ENCODE peak calls at places on chromosome 14, in six cellular contexts. K is IMR-90, S is A549, V is K562, H is H1, X is SK-N-SH. F is an unnamed sample.

GRCh38 chr14:32510815-32511214 is 181.7 kb downstream of the AKAP6 start:
- DNase-seq in X (no peak), V (no peak), S (no peak), K (no peak), H (no peak), F (no peak)

GRCh38 chr14:99899578-99900178 is 106.5 kb downstream of the EML1 start:
- DNase-seq in X (peak; percentile 28), H (no peak), V (peak; percentile 9), S (peak; percentile 15), K (peak; percentile 47), F (no peak)

GRCh38 chr14:71060795-71061455 is 153.7 kb downstream of the PCNX1 start:
- DNase-seq in V (no peak), H (no peak), X (no peak), S (no peak), K (peak; percentile 44), F (no peak)

GRCh38 chr14:27075503-27075902 is 477.7 kb upstream of the NOVA1 start:
- DNase-seq in H (no peak), S (no peak), V (no peak), K (no peak), X (no peak), F (no peak)

GRCh38 chr14:101017806-101018560 is 114.5 kb upstream of the RTL1 start:
- DNase-seq in H (peak; percentile 17), X (no peak), S (no peak), K (no peak), V (no peak), F (no peak)

GRCh38 chr14:23127861-23128260 is 8.8 kb upstream of the CEBPE start:
- DNase-seq in V (no peak), K (no peak), S (no peak), X (no peak), H (no peak), F (no peak)

GRCh38 chr14:102140027-102140749 is 491 bp downstream of the WDR20 start:
- DNase-seq in X (peak; percentile 48), H (peak; percentile 52), K (no peak), V (no peak), S (peak; percentile 16), F (no peak)

GRCh38 chr14:35215110-35215872 is 76.9 kb upstream of the PSMA6 start:
- DNase-seq in H (no peak), V (peak; percentile 24), K (peak; percentile 80), S (peak; percentile 69), X (no peak), F (no peak)

GRCh38 chr14:73235531-73236155 is 1.7 kb upstream of the PAPLN start:
- DNase-seq in K (no peak), V (no peak), X (no peak), S (no peak), H (peak; percentile 70), F (no peak)

GRCh38 chr14:53539489-53540126 is 386.5 kb upstream of the DDHD1 start:
- DNase-seq in S (peak; percentile 86), K (peak; percentile 83), V (peak; percentile 33), X (peak; percentile 39), H (peak; percentile 91), F (peak; percentile 41)

GRCh38 chr14:26841361-26841760 is 243.5 kb upstream of the NOVA1 start:
- DNase-seq in V (no peak), X (no peak), S (no peak), K (no peak), H (no peak), F (no peak)

GRCh38 chr14:66228267-66228970 is 257.8 kb upstream of the CCDC196 start:
- DNase-seq in H (no peak), S (peak; percentile 6), X (no peak), K (no peak), V (peak; percentile 1), F (no peak)

GRCh38 chr14:87990687-87991086 is 2.3 kb downstream of the GALC start:
- DNase-seq in K (no peak), X (no peak), V (no peak), S (no peak), H (no peak), F (no peak)
- H3K9me3 ChIP-seq in K (no peaks in the 10 kb centered on the region), X (no peaks in the 10 kb centered on the region), V (no peaks in the 10 kb centered on the region), S (no peaks in the 10 kb centered on the region), H (no peaks in the 10 kb centered on the region), F (no peaks in the 10 kb centered on the region)

GRCh38 chr14:105159344-105159743 is 9.2 kb downstream of the JAG2 start:
- DNase-seq in K (no peak), X (no peak), H (no peak), V (no peak), S (no peak), F (no peak)
- TF ChIP-seq USF2 in K (no peak), X (no peak), H (no peak), V (no peak), S (no peak), F (no peak)

GRCh38 chr14:49984419-49984818 is 91.5 kb downstream of the ARF6 start:
- DNase-seq in V (no peak), S (no peak), H (no peak), K (peak; percentile 83), X (no peak), F (no peak)
- H3K9me3 ChIP-seq in V (no peaks in the 10 kb centered on the region), S (no peaks in the 10 kb centered on the region), H (no peaks in the 10 kb centered on the region), K (no peaks in the 10 kb centered on the region), X (no peaks in the 10 kb centered on the region), F (no peaks in the 10 kb centered on the region)

DNA sequence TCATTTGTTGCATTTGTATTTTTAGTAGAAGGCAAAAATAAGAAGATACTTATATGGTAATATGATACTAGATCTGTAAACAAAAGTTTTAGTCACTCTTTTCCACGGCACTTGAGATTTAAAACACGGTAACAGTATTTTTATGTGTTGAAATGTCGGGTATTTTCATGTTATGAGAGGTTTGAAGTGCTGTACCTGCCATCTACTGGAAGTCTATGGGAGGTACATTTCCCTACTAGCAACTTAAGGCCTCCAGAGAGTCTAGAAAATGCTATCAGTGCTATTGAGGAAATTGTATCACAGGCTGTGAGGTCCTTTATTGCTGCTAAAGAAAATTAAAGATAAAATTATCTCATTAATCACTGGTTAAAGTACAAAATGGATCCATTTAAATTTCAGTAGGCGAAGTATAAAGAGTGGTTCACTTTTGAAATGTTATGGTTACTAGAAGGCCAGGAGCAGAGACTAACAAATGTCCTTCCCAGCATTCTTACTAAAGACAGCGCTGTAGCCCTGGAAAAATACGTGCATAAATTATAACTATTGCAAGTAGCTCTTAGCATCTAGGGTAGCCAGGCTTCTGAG is 77.6 kb upstream of the PRKD1 start:
- DNase-seq in X (peak; percentile 19), V (peak; percentile 24), K (peak; percentile 89), S (peak; percentile 64), H (no peak), F (no peak)
- TF ChIP-seq USF2 in X (no peak), V (no peak), K (no peak), S (no peak), H (no peak), F (no peak)

GRCh38 chr14:105879867-105880561 is 353.6 kb downstream of the TMEM121 start:
- DNase-seq in S (no peak), H (no peak), V (no peak), X (peak; percentile 88), K (no peak), F (no peak)

GRCh38 chr14:105878554-105878953 is 352.2 kb downstream of the TMEM121 start:
- DNase-seq in H (no peak), V (no peak), S (no peak), X (no peak), K (no peak), F (no peak)

GRCh38 chr14:105880616-105881015 is 354.2 kb downstream of the TMEM121 start:
- DNase-seq in H (no peak), X (no peak), S (no peak), V (no peak), K (no peak), F (no peak)

GRCh38 chr14:105878125-105878524 is 351.7 kb downstream of the TMEM121 start:
- DNase-seq in S (no peak), K (no peak), X (no peak), H (no peak), V (no peak), F (no peak)

DNA sequence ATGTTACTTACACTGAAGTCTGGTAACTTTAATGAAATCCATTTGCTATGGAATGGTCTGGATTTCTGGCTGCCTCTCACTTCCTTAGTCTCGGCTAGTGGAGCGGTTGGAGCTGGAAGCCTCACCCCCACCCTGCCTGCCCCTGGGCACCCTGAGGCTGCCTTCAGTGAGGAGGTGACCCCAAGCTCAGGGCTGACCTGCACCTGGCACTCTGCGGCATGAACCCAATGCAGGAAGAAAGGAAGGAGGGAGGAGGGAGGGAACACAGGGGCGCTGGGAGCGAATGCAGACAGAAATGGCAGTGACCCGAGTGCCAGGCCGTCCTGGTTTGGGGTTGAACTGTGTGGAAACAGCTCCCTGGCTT is 353.1 kb downstream of the TMEM121 start:
- DNase-seq in X (no peak), K (no peak), V (no peak), S (no peak), H (no peak), F (no peak)
- H3K9me3 ChIP-seq in X (no peaks in the 10 kb centered on the region), K (peaks cover 42% of the 10 kb centered on the region), V (no peaks in the 10 kb centered on the region), S (no peaks in the 10 kb centered on the region), H (peaks cover 51% of the 10 kb centered on the region), F (no peaks in the 10 kb centered on the region)

GRCh38 chr14:52042371-52043037 is 26.4 kb downstream of the NID2 start:
- DNase-seq in V (no peak), S (no peak), H (no peak), K (no peak), X (no peak), F (no peak)
- TF ChIP-seq USF2 in V (no peak), S (no peak), H (no peak), K (no peak), X (no peak), F (no peak)

GRCh38 chr14:105910426-105910825 is 384.0 kb downstream of the TMEM121 start:
- DNase-seq in X (no peak), V (no peak), K (no peak), H (no peak), S (no peak), F (no peak)
- H3K9me3 ChIP-seq in X (no peaks in the 10 kb centered on the region), V (no peaks in the 10 kb centered on the region), K (peaks cover 35% of the 10 kb centered on the region), H (peaks cover 56% of the 10 kb centered on the region), S (no peaks in the 10 kb centered on the region), F (no peaks in the 10 kb centered on the region)

DNA sequence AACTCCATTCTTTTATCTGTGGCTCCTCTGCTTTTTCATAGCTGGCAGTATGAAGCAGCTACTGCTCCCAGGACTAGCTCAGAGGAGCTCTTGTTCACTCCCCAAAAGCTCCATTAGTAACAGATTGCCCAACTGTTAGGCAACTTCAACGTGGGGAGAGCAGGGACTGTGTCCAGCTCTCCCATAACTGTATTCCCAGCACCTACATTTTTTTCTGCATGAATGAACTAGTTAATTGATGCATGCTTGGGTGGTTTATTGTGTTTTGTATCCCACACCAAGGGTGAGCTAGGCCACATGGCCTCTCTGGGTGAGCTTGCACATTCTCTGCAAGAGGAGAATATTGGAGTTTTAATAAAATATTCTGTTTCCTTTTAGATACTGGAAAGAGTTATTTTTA is 15.2 kb downstream of the STON2 start:
- DNase-seq in V (no peak), K (no peak), H (no peak), S (no peak), X (no peak), F (no peak)
- TF ChIP-seq USF2 in V (no peak), K (no peak), H (no peak), S (no peak), X (no peak), F (no peak)

GRCh38 chr14:46290706-46291105 is 360.9 kb downstream of the RPL10L start:
- DNase-seq in X (no peak), H (no peak), V (no peak), S (no peak), K (no peak), F (no peak)
- H3K9me3 ChIP-seq in X (no peaks in the 10 kb centered on the region), H (no peaks in the 10 kb centered on the region), V (no peaks in the 10 kb centered on the region), S (no peaks in the 10 kb centered on the region), K (peaks cover 6% of the 10 kb centered on the region), F (no peaks in the 10 kb centered on the region)